ENCODE peak calls at places on chromosomes 2 and 18, in five cellular contexts. One of them, this sample, is unnamed.

GRCh38 chr2:183267148-183267827 is 143.0 kb downstream of the NUP35 start:
- DNase-seq in NCI-H1105: no peak
- DNase-seq in effector memory CD8-positive, alpha-beta T cell: no peak
- DNase-seq in ACHN: no peak
- DNase-seq in omental fat pad: no peak
- DNase-seq in this sample: no peak

GRCh38 chr2:191319181-191319580 is 74.0 kb downstream of the MYO1B start:
- DNase-seq in effector memory CD8-positive, alpha-beta T cell: no peak
- DNase-seq in NCI-H1105: no peak
- DNase-seq in ACHN: no peak
- DNase-seq in omental fat pad: no peak
- DNase-seq in this sample: no peak

GRCh38 chr18:2920027-2920426 is 73.2 kb downstream of the EMILIN2 start:
- DNase-seq in NCI-H1105: no peak
- DNase-seq in ACHN: no peak
- DNase-seq in effector memory CD8-positive, alpha-beta T cell: no peak
- DNase-seq in omental fat pad: no peak
- DNase-seq in this sample: no peak

GRCh38 chr2:36951030-36951518 is 15.3 kb downstream of the STRN start:
- DNase-seq in effector memory CD8-positive, alpha-beta T cell: no peak
- DNase-seq in NCI-H1105: no peak
- DNase-seq in ACHN: no peak
- DNase-seq in omental fat pad: no peak
- DNase-seq in this sample: no peak

GRCh38 chr2:85772019-85772745 is 18.4 kb downstream of the ATOH8 start:
- DNase-seq in NCI-H1105: peak; percentile 96
- DNase-seq in ACHN: peak; percentile 99
- DNase-seq in effector memory CD8-positive, alpha-beta T cell: no peak
- DNase-seq in omental fat pad: peak; percentile 95
- DNase-seq in this sample: peak; percentile 90

GRCh38 chr2:70412294-70413075 is 110.6 kb upstream of the FAM136A start:
- DNase-seq in ACHN: no peak
- DNase-seq in effector memory CD8-positive, alpha-beta T cell: no peak
- DNase-seq in omental fat pad: no peak
- DNase-seq in NCI-H1105: no peak
- DNase-seq in this sample: no peak

GRCh38 chr2:60867848-60868247 is 13.5 kb upstream of the REL start:
- DNase-seq in NCI-H1105: no peak
- DNase-seq in ACHN: no peak
- DNase-seq in omental fat pad: no peak
- DNase-seq in effector memory CD8-positive, alpha-beta T cell: peak; percentile 22
- DNase-seq in this sample: no peak

GRCh38 chr2:189413249-189413648 is 28.0 kb upstream of the WDR75 start:
- DNase-seq in omental fat pad: no peak
- DNase-seq in NCI-H1105: no peak
- DNase-seq in ACHN: no peak
- DNase-seq in effector memory CD8-positive, alpha-beta T cell: no peak
- DNase-seq in this sample: no peak

GRCh38 chr2:225040862-225041209 is 1.4 kb downstream of the DOCK10 start:
- DNase-seq in omental fat pad: no peak
- DNase-seq in ACHN: no peak
- DNase-seq in NCI-H1105: no peak
- DNase-seq in effector memory CD8-positive, alpha-beta T cell: peak; percentile 30
- DNase-seq in this sample: no peak

GRCh38 chr2:115190459-115190858 is 748.0 kb downstream of the DPP10 start:
- DNase-seq in effector memory CD8-positive, alpha-beta T cell: no peak
- DNase-seq in NCI-H1105: no peak
- DNase-seq in omental fat pad: no peak
- DNase-seq in ACHN: no peak
- DNase-seq in this sample: no peak

GRCh38 chr2:151827564-151828142 is 568 bp downstream of the ARL5A start:
- DNase-seq in NCI-H1105: no peak
- DNase-seq in omental fat pad: peak; percentile 25
- DNase-seq in effector memory CD8-positive, alpha-beta T cell: no peak
- DNase-seq in ACHN: peak; percentile 50
- DNase-seq in this sample: no peak

GRCh38 chr2:228040995-228041394 is 140.5 kb downstream of the SPHKAP start:
- DNase-seq in NCI-H1105: no peak
- DNase-seq in ACHN: no peak
- DNase-seq in effector memory CD8-positive, alpha-beta T cell: no peak
- DNase-seq in omental fat pad: no peak
- DNase-seq in this sample: no peak

GRCh38 chr18:69267895-69268294 is 132.8 kb upstream of the DOK6 start:
- DNase-seq in NCI-H1105: no peak
- DNase-seq in effector memory CD8-positive, alpha-beta T cell: no peak
- DNase-seq in omental fat pad: no peak
- DNase-seq in ACHN: no peak
- DNase-seq in this sample: no peak

GRCh38 chr18:23503967-23504352 is 649 bp downstream of the RMC1 start:
- DNase-seq in omental fat pad: no peak
- DNase-seq in effector memory CD8-positive, alpha-beta T cell: peak; percentile 19
- DNase-seq in NCI-H1105: peak; percentile 3
- DNase-seq in ACHN: no peak
- DNase-seq in this sample: no peak

GRCh38 chr2:75456825-75457224 is 103.9 kb downstream of the EVA1A start:
- DNase-seq in effector memory CD8-positive, alpha-beta T cell: no peak
- DNase-seq in NCI-H1105: no peak
- DNase-seq in omental fat pad: no peak
- DNase-seq in ACHN: no peak
- DNase-seq in this sample: no peak

GRCh38 chr2:223787358-223787757 is 50.0 kb downstream of the AP1S3 start:
- DNase-seq in NCI-H1105: no peak
- DNase-seq in effector memory CD8-positive, alpha-beta T cell: no peak
- DNase-seq in omental fat pad: no peak
- DNase-seq in ACHN: no peak
- DNase-seq in this sample: no peak

GRCh38 chr2:54605836-54606235 is 117.6 kb upstream of the EML6 start:
- DNase-seq in ACHN: no peak
- DNase-seq in effector memory CD8-positive, alpha-beta T cell: no peak
- DNase-seq in NCI-H1105: no peak
- DNase-seq in omental fat pad: no peak
- DNase-seq in this sample: no peak

GRCh38 chr2:28586864-28587263 is 91.0 kb downstream of the PLB1 start:
- DNase-seq in ACHN: no peak
- DNase-seq in effector memory CD8-positive, alpha-beta T cell: peak; percentile 33
- DNase-seq in NCI-H1105: no peak
- DNase-seq in omental fat pad: no peak
- DNase-seq in this sample: no peak

GRCh38 chr2:225207026-225207425 is 164.8 kb upstream of the DOCK10 start:
- DNase-seq in effector memory CD8-positive, alpha-beta T cell: no peak
- DNase-seq in NCI-H1105: no peak
- DNase-seq in ACHN: no peak
- DNase-seq in omental fat pad: no peak
- DNase-seq in this sample: no peak

GRCh38 chr2:28507806-28508764 is 12.2 kb downstream of the PLB1 start:
- DNase-seq in omental fat pad: no peak
- DNase-seq in NCI-H1105: no peak
- DNase-seq in ACHN: peak; percentile 81
- DNase-seq in effector memory CD8-positive, alpha-beta T cell: peak; percentile 41
- DNase-seq in this sample: no peak